ENCODE peak calls at places on chromosomes 1 and 21, in eight cellular contexts. K is stomach, A is left cardiac atrium, E is endothelial cell of umbilical vein, C is NCI-H2107, Q is fibroblast of the conjunctiva, Z is adipocyte, I is T-helper 2 cell. X is an unnamed sample.

GRCh38 chr1:43521716-43522115 is 9.0 kb upstream of the PTPRF start:
- DNase-seq in K (no peak), A (no peak), E (no peak), Z (no peak), I (no peak), C (no peak), Q (no peak), X (no peak)

GRCh38 chr1:28290851-28291250 is 31.5 kb downstream of the SESN2 start:
- DNase-seq in K (no peak), Q (no peak), Z (no peak), C (no peak), E (no peak), A (no peak), I (no peak), X (no peak)

GRCh38 chr1:182671779-182672486 is 12.5 kb downstream of the RGS8 start:
- DNase-seq in K (no peak), E (no peak), I (no peak), A (no peak), Q (no peak), C (peak), Z (no peak), X (no peak)

GRCh38 chr1:225919906-225920305 is 4.1 kb downstream of the PYCR2 start:
- DNase-seq in C (no peak), I (no peak), K (peak), E (peak), Z (peak), Q (peak), A (peak), X (peak)

GRCh38 chr1:67679691-67680090 is 5.3 kb upstream of the GADD45A start:
- DNase-seq in K (no peak), I (no peak), E (no peak), C (no peak), Z (peak), A (no peak), Q (no peak), X (peak)

GRCh38 chr1:109252893-109253802 is 3.8 kb downstream of the CELSR2 start:
- DNase-seq in Q (no peak), E (no peak), K (no peak), Z (no peak), A (peak), I (no peak), C (peak), X (no peak)

GRCh38 chr1:20359451-20360330 is 69.0 kb downstream of the VWA5B1 start:
- DNase-seq in E (no peak), Z (no peak), Q (no peak), C (no peak), A (no peak), K (peak), I (no peak), X (no peak)

GRCh38 chr1:1215881-1216605 is 2.1 kb upstream of the TNFRSF4 start:
- DNase-seq in Z (no peak), A (no peak), C (no peak), K (no peak), I (no peak), Q (no peak), E (no peak), X (no peak)

GRCh38 chr1:48017716-48018115 is 20.5 kb upstream of the TRABD2B start:
- DNase-seq in A (no peak), E (no peak), Z (no peak), K (no peak), I (no peak), Q (no peak), C (no peak), X (peak)

GRCh38 chr1:192521734-192522133 is 53.8 kb upstream of the RGS1 start:
- DNase-seq in Q (no peak), Z (no peak), C (no peak), E (peak), A (no peak), I (no peak), K (no peak), X (no peak)

GRCh38 chr1:52533710-52534109 is 19.2 kb downstream of the TUT4 start:
- DNase-seq in A (no peak), I (no peak), E (no peak), C (no peak), Q (no peak), K (no peak), Z (no peak), X (no peak)

GRCh38 chr1:229254910-229255541 is 15.9 kb upstream of the RAB4A start:
- DNase-seq in C (no peak), E (no peak), Z (peak), K (no peak), Q (no peak), I (no peak), A (no peak), X (peak)

GRCh38 chr1:223183268-223183862 is 40.3 kb upstream of the TLR5 start:
- DNase-seq in I (no peak), K (no peak), Q (no peak), E (no peak), A (no peak), C (no peak), Z (no peak), X (no peak)

GRCh38 chr1:185931438-185931837 is 197.2 kb downstream of the HMCN1 start:
- DNase-seq in I (no peak), Z (no peak), K (no peak), C (no peak), E (no peak), A (no peak), Q (no peak), X (no peak)

GRCh38 chr1:23169727-23170335 is 1.2 kb upstream of the LUZP1 start:
- DNase-seq in Z (peak), A (peak), Q (peak), K (no peak), C (no peak), I (no peak), E (peak), X (peak)

GRCh38 chr1:182631058-182631677 is 27.0 kb upstream of the RGS16 start:
- DNase-seq in C (no peak), K (no peak), Z (no peak), Q (no peak), A (no peak), I (no peak), E (no peak), X (no peak)

GRCh38 chr21:34983680-34984086 is 65.4 kb downstream of the RUNX1 start:
- DNase-seq in Z (peak), Q (peak), A (no peak), C (no peak), I (no peak), E (peak), K (no peak), X (peak)

GRCh38 chr1:175968486-175969182 is 225.2 kb upstream of the TNR start:
- DNase-seq in E (no peak), I (no peak), Z (peak), Q (no peak), K (no peak), A (no peak), C (no peak), X (peak)

GRCh38 chr1:147072371-147073061 is 99.8 kb downstream of the PRKAB2 start:
- DNase-seq in Z (peak), I (no peak), C (no peak), A (no peak), E (no peak), K (no peak), Q (no peak), X (no peak)

GRCh38 chr1:190436615-190437014 is 41.0 kb downstream of the BRINP3 start:
- DNase-seq in K (no peak), E (peak), Z (peak), C (no peak), Q (peak), I (no peak), A (no peak), X (peak)

GRCh38 chr1:222331340-222331739 is 216.6 kb downstream of the HHIPL2 start:
- DNase-seq in A (no peak), E (no peak), I (no peak), C (no peak), Z (peak), K (no peak), Q (no peak), X (peak)

GRCh38 chr1:966135-966602 is at the start of gene PLEKHN1:
- DNase-seq in Z (no peak), C (no peak), E (peak), I (no peak), Q (no peak), K (peak), A (peak), X (no peak)

GRCh38 chr1:63813829-63814277 is 40.0 kb downstream of the ROR1 start:
- DNase-seq in I (no peak), C (no peak), E (peak), K (no peak), Z (peak), A (no peak), Q (peak), X (peak)

GRCh38 chr21:45074818-45075605 is 632 bp downstream of the ADARB1 start:
- DNase-seq in A (no peak), Z (peak), E (peak), C (no peak), K (peak), I (no peak), Q (no peak), X (peak)

GRCh38 chr1:209318302-209319056 is 265.0 kb upstream of the CAMK1G start:
- DNase-seq in C (no peak), E (no peak), A (no peak), Z (no peak), Q (no peak), I (no peak), K (no peak), X (peak)

GRCh38 chr1:151327903-151328674 is 873 bp upstream of the PI4KB start:
- DNase-seq in C (peak), A (no peak), Q (no peak), E (no peak), K (no peak), I (no peak), Z (no peak), X (no peak)

GRCh38 chr1:42282024-42282579 is 52.9 kb downstream of the FOXJ3 start:
- DNase-seq in C (no peak), A (no peak), I (no peak), K (no peak), Q (peak), Z (peak), E (no peak), X (peak)

GRCh38 chr1:244012232-244012631 is 38.9 kb upstream of the ZBTB18 start:
- DNase-seq in Z (peak), K (no peak), A (peak), Q (no peak), E (peak), C (no peak), I (no peak), X (peak)

GRCh38 chr1:226601456-226601855 is 52.9 kb downstream of the STUM start:
- DNase-seq in E (no peak), C (no peak), A (no peak), Q (no peak), I (no peak), Z (no peak), K (no peak), X (no peak)

GRCh38 chr21:27953328-27954045 is 986.6 kb upstream of the ADAMTS5 start:
- DNase-seq in Q (no peak), A (no peak), Z (no peak), K (no peak), E (no peak), C (no peak), I (no peak), X (no peak)

GRCh38 chr1:24683713-24684162 is 40.6 kb downstream of the SRRM1 start:
- DNase-seq in K (no peak), Z (peak), E (peak), I (no peak), A (peak), C (no peak), Q (peak), X (peak)

GRCh38 chr1:29900086-29900485 is 663.8 kb downstream of the PTPRU start:
- DNase-seq in Q (no peak), Z (no peak), E (no peak), A (no peak), K (no peak), C (no peak), I (no peak), X (no peak)

GRCh38 chr1:143689781-143690180 is 282.0 kb downstream of the FAM72C start:
- DNase-seq in I (no peak), E (no peak), K (no peak), C (no peak), A (no peak), Z (no peak), Q (no peak), X (no peak)

GRCh38 chr1:233326319-233326994 is 1.1 kb upstream of the MAP3K21 start:
- DNase-seq in I (no peak), Q (no peak), E (peak), Z (no peak), K (no peak), C (no peak), A (no peak), X (no peak)

GRCh38 chr1:18021242-18021641 is 86.4 kb upstream of the IGSF21 start:
- DNase-seq in K (no peak), I (no peak), Z (no peak), E (no peak), Q (no peak), C (no peak), A (no peak), X (no peak)

GRCh38 chr21:42148097-42148496 is 70.8 kb upstream of the ABCG1 start:
- DNase-seq in Z (no peak), Q (no peak), A (no peak), K (no peak), E (no peak), C (no peak), I (no peak), X (no peak)

GRCh38 chr1:25755475-25756125 is 44.4 kb upstream of the SELENON start:
- DNase-seq in Z (no peak), C (no peak), I (no peak), A (no peak), K (no peak), Q (no peak), E (no peak), X (no peak)

X was measured in fibroblast of the aortic adventitia.